ENCODE peak calls at places on chromosomes 2 and 18, in five cellular contexts. B is lower lobe of right lung, F is breast epithelium, C is AG09309, V is GM10248. W is an unnamed sample.

GRCh38 chr2:69559696-69560482 is 83.7 kb downstream of the AAK1 start:
- DNase-seq in B (no peak), F (no peak), C (peak; percentile 27), V (peak; percentile 51), W (no peak)

GRCh38 chr2:12767541-12767940 is 50.8 kb downstream of the TRIB2 start:
- DNase-seq in B (no peak), F (no peak), C (no peak), V (no peak), W (no peak)

GRCh38 chr2:199128476-199129214 is 329.1 kb downstream of the SATB2 start:
- DNase-seq in B (no peak), F (no peak), C (no peak), V (no peak), W (no peak)

GRCh38 chr2:180312542-180312941 is 305.4 kb upstream of the CWC22 start:
- DNase-seq in B (no peak), F (no peak), C (no peak), V (no peak), W (no peak)

GRCh38 chr2:100630473-100630977 is 67.7 kb downstream of the PDCL3 start:
- DNase-seq in B (no peak), F (no peak), C (no peak), V (no peak), W (no peak)

GRCh38 chr2:64797881-64798590 is 144.3 kb upstream of the SERTAD2 start:
- DNase-seq in B (no peak), F (no peak), C (no peak), V (no peak), W (no peak)

GRCh38 chr2:201223089-201224073 is 37.0 kb upstream of the CASP8 start:
- DNase-seq in B (no peak), F (no peak), C (no peak), V (peak; percentile 47), W (no peak)

GRCh38 chr18:74259332-74259731 is 32.4 kb downstream of the CYB5A start:
- DNase-seq in B (no peak), F (no peak), C (no peak), V (no peak), W (no peak)

GRCh38 chr18:49459404-49460171 is 857 bp downstream of the DYM start:
- DNase-seq in B (no peak), F (no peak), C (no peak), V (peak; percentile 51), W (no peak)

GRCh38 chr18:35311506-35311905 is 21.5 kb upstream of the ZSCAN30 start:
- DNase-seq in B (no peak), F (no peak), C (no peak), V (no peak), W (no peak)

GRCh38 chr2:232362174-232362913 is 16.2 kb upstream of the ALPP start:
- DNase-seq in B (no peak), F (peak; percentile 14), C (no peak), V (no peak), W (no peak)

GRCh38 chr2:229129738-229130371 is 141.2 kb downstream of the PID1 start:
- DNase-seq in B (no peak), F (no peak), C (no peak), V (no peak), W (no peak)

GRCh38 chr2:23469142-23469540 is 84.2 kb downstream of the KLHL29 start:
- DNase-seq in B (no peak), F (no peak), C (no peak), V (no peak), W (no peak)

GRCh38 chr2:98869272-98869641 is 66.8 kb downstream of the CRACDL start:
- DNase-seq in B (peak; percentile 92), F (peak; percentile 88), C (no peak), V (no peak), W (peak; percentile 92)

GRCh38 chr2:113818382-113818951 is 62.0 kb upstream of the SLC35F5 start:
- DNase-seq in B (peak; percentile 53), F (no peak), C (peak; percentile 99), V (no peak), W (peak; percentile 81)

GRCh38 chr2:220434365-220434764 is 806.9 kb downstream of the SLC4A3 start:
- DNase-seq in B (no peak), F (no peak), C (peak; percentile 27), V (no peak), W (no peak)

GRCh38 chr2:151337643-151338042 is 19.7 kb upstream of the TNFAIP6 start:
- DNase-seq in B (no peak), F (no peak), C (peak; percentile 89), V (no peak), W (no peak)

GRCh38 chr2:188870289-188870688 is 103.9 kb upstream of the COL3A1 start:
- DNase-seq in B (no peak), F (no peak), C (peak; percentile 83), V (no peak), W (no peak)

GRCh38 chr18:8341481-8342230 is 267.6 kb upstream of the RAB12 start:
- DNase-seq in B (no peak), F (no peak), C (no peak), V (no peak), W (no peak)

GRCh38 chr18:55318864-55319516 is 269.0 kb downstream of the TCF4 start:
- DNase-seq in B (no peak), F (no peak), C (no peak), V (no peak), W (no peak)

GRCh38 chr2:237931205-237931721 is 35.6 kb upstream of the UBE2F start:
- DNase-seq in B (no peak), F (no peak), C (peak; percentile 29), V (no peak), W (no peak)

GRCh38 chr2:60826126-60826525 is 55.2 kb upstream of the REL start:
- DNase-seq in B (no peak), F (no peak), C (no peak), V (no peak), W (no peak)

GRCh38 chr2:1569879-1570450 is 156.7 kb downstream of the TPO start:
- DNase-seq in B (no peak), F (no peak), C (no peak), V (no peak), W (no peak)

GRCh38 chr2:96815326-96816126 is 542 bp upstream of the CNNM3 start:
- DNase-seq in B (no peak), F (no peak), C (peak; percentile 16), V (peak; percentile 68), W (peak; percentile 76)

GRCh38 chr2:62774555-62775366 is 69.2 kb downstream of the EHBP1 start:
- DNase-seq in B (no peak), F (no peak), C (no peak), V (peak; percentile 28), W (no peak)

GRCh38 chr18:41720226-41720625 is 234.8 kb upstream of the PIK3C3 start:
- DNase-seq in B (no peak), F (no peak), C (no peak), V (no peak), W (no peak)

GRCh38 chr18:28175047-28175929 is 1.6 kb downstream of the CDH2 start:
- DNase-seq in B (no peak), F (no peak), C (no peak), V (peak; percentile 14), W (peak; percentile 81)

GRCh38 chr2:192546566-192546965 is 351.8 kb upstream of the TMEFF2 start:
- DNase-seq in B (no peak), F (no peak), C (no peak), V (no peak), W (no peak)

GRCh38 chr2:96897491-96898134 is 27.7 kb upstream of the SEMA4C start:
- DNase-seq in B (no peak), F (no peak), C (no peak), V (no peak), W (no peak)

GRCh38 chr2:39228413-39229209 is 15.2 kb downstream of the CDKL4 start:
- DNase-seq in B (no peak), F (no peak), C (no peak), V (no peak), W (no peak)

GRCh38 chr2:218077464-218078216 is 8.6 kb downstream of the RUFY4 start:
- DNase-seq in B (no peak), F (no peak), C (no peak), V (no peak), W (no peak)